ENCODE peak calls at places on chromosome 12, in six cellular contexts. M, R, B, S, N and X are unnamed samples.

GRCh38 chr12:716506-716905 is 35.9 kb upstream of the WNK1 start:
- DNase-seq in B (no peak), R (no peak), S (no peak), N (no peak), M (no peak), X (no peak)

GRCh38 chr12:64895541-64895940 is 71.1 kb downstream of the TBC1D30 start:
- DNase-seq in N (no peak), R (no peak), M (peak; percentile 65), B (no peak), S (no peak), X (no peak)

GRCh38 chr12:14010989-14011388 is 29.6 kb upstream of the GRIN2B start:
- DNase-seq in M (no peak), N (no peak), R (no peak), B (no peak), S (no peak), X (no peak)

GRCh38 chr12:115023279-115023678 is 339.3 kb upstream of the TBX3 start:
- DNase-seq in S (no peak), N (no peak), B (no peak), R (no peak), M (no peak), X (no peak)

GRCh38 chr12:1044697-1045096 is 53.7 kb downstream of the ERC1 start:
- DNase-seq in B (no peak), N (no peak), R (no peak), S (no peak), M (peak; percentile 43), X (no peak)

GRCh38 chr12:132617822-132618682 is 524 bp upstream of the P2RX2 start:
- DNase-seq in R (no peak), B (no peak), N (no peak), S (no peak), M (no peak), X (peak; percentile 33)

GRCh38 chr12:50740307-50740706 is 23.6 kb upstream of the ATF1 start:
- DNase-seq in N (no peak), B (no peak), M (peak; percentile 60), R (no peak), S (no peak), X (no peak)

GRCh38 chr12:71415336-71416231 is 24.0 kb upstream of the LGR5 start:
- DNase-seq in S (peak; percentile 35), M (peak; percentile 70), B (no peak), N (no peak), R (peak; percentile 34), X (peak; percentile 64)

GRCh38 chr12:91877022-91877421 is 268.6 kb downstream of the BTG1 start:
- DNase-seq in N (no peak), M (peak; percentile 16), R (peak; percentile 82), S (peak; percentile 12), B (no peak), X (peak; percentile 33)

GRCh38 chr12:111341426-111342065 is 27.3 kb downstream of the PHETA1 start:
- DNase-seq in B (no peak), S (no peak), R (no peak), N (no peak), M (no peak), X (no peak)

GRCh38 chr12:133203344-133204263 is 22.3 kb downstream of the ZNF268 start:
- DNase-seq in B (no peak), N (no peak), S (no peak), M (peak; percentile 7), R (no peak), X (no peak)

GRCh38 chr12:29374012-29374411 is 7.0 kb downstream of the ERGIC2 start:
- DNase-seq in R (no peak), B (no peak), M (no peak), N (no peak), S (no peak), X (no peak)

GRCh38 chr12:43281563-43281962 is 270.4 kb downstream of the ADAMTS20 start:
- DNase-seq in N (no peak), R (no peak), B (no peak), M (no peak), S (no peak), X (no peak)

GRCh38 chr12:54526800-54527630 is 22.4 kb upstream of the PDE1B start:
- DNase-seq in N (no peak), R (no peak), S (no peak), M (peak; percentile 56), B (no peak), X (no peak)

GRCh38 chr12:52947738-52948423 is 1.0 kb upstream of the KRT18 start:
- DNase-seq in N (no peak), R (no peak), B (no peak), S (no peak), M (no peak), X (no peak)

GRCh38 chr12:108040968-108041367 is 88.1 kb upstream of the WSCD2 start:
- DNase-seq in M (no peak), N (no peak), S (no peak), R (no peak), B (no peak), X (no peak)

GRCh38 chr12:23899434-23899833 is 50.0 kb downstream of the SOX5 start:
- DNase-seq in S (no peak), M (peak; percentile 27), N (no peak), B (no peak), R (no peak), X (no peak)

GRCh38 chr12:30661210-30661609 is 34.5 kb downstream of the IPO8 start:
- DNase-seq in N (no peak), M (no peak), B (no peak), S (no peak), R (no peak), X (no peak)

GRCh38 chr12:6280053-6280469 is 30.4 kb upstream of the PLEKHG6 start:
- DNase-seq in S (no peak), N (no peak), M (peak; percentile 93), B (no peak), R (no peak), X (no peak)

GRCh38 chr12:103632554-103633216 is 45.6 kb downstream of the STAB2 start:
- DNase-seq in N (no peak), M (peak; percentile 81), S (peak; percentile 25), B (peak; percentile 1), R (no peak), X (peak; percentile 31)

GRCh38 chr12:121033625-121034349 is 5.3 kb downstream of the OASL start:
- DNase-seq in N (no peak), B (no peak), S (no peak), R (no peak), M (peak; percentile 90), X (no peak)

GRCh38 chr12:131164096-131164872 is 210.6 kb downstream of the ADGRD1 start:
- DNase-seq in M (no peak), R (no peak), S (no peak), N (no peak), B (no peak), X (no peak)

GRCh38 chr12:46445551-46446235 is 73.1 kb upstream of the SLC38A2 start:
- DNase-seq in M (no peak), S (no peak), R (no peak), N (no peak), B (no peak), X (no peak)

GRCh38 chr12:79347852-79348251 is 342.9 kb downstream of the PAWR start:
- DNase-seq in B (no peak), N (no peak), S (no peak), R (no peak), M (no peak), X (no peak)

GRCh38 chr12:66496595-66496994 is 182.3 kb downstream of the GRIP1 start:
- DNase-seq in R (no peak), N (no peak), S (no peak), M (no peak), B (no peak), X (no peak)

GRCh38 chr12:71107976-71108749 is 49.6 kb downstream of the TSPAN8 start:
- DNase-seq in M (no peak), B (no peak), N (no peak), R (no peak), S (no peak), X (no peak)

GRCh38 chr12:124453419-124454351 is 113.7 kb downstream of the NCOR2 start:
- DNase-seq in S (no peak), M (peak; percentile 45), N (no peak), R (no peak), B (peak; percentile 26), X (no peak)

GRCh38 chr12:76946451-76946850 is 67.6 kb upstream of the CSRP2 start:
- DNase-seq in R (no peak), S (no peak), N (no peak), B (no peak), M (peak; percentile 38), X (no peak)

GRCh38 chr12:62481843-62482540 is 15.4 kb downstream of the MON2 start:
- DNase-seq in S (no peak), R (no peak), M (no peak), B (no peak), N (no peak), X (no peak)

GRCh38 chr12:71840226-71840847 is 778 bp downstream of the TBC1D15 start:
- DNase-seq in B (no peak), N (peak; percentile 0), M (peak; percentile 92), R (no peak), S (no peak), X (no peak)

GRCh38 chr12:77392467-77392866 is 327.1 kb upstream of the E2F7 start:
- DNase-seq in R (no peak), S (no peak), B (no peak), M (no peak), N (no peak), X (no peak)

GRCh38 chr12:50862316-50862715 is 19.6 kb downstream of the TMPRSS12 start:
- DNase-seq in S (no peak), B (no peak), R (no peak), M (peak; percentile 68), N (no peak), X (no peak)

GRCh38 chr12:67068204-67068731 is 200.9 kb upstream of the CAND1 start:
- DNase-seq in N (no peak), R (peak; percentile 14), M (peak; percentile 23), S (no peak), B (no peak), X (no peak)

GRCh38 chr12:122352394-122352793 is 70.1 kb downstream of the CLIP1 start:
- DNase-seq in M (no peak), B (no peak), S (no peak), R (no peak), N (peak; percentile 96), X (no peak)